ENCODE peak calls at places on chromosomes 12 and 14, in eight cellular contexts. O is neuronal stem cell, E is tibial nerve, V is fibroblast of the aortic adventitia, F is AG10803, I is choroid plexus epithelial cell, P is epithelial cell of proximal tubule, G is epithelial cell of esophagus. A is an unnamed sample.

GRCh38 chr12:3034067-3034750 is 43.0 kb upstream of the TSPAN9 start:
- DNase-seq in O (peak), E (peak), V (peak), F (peak), I (peak), P (no peak), G (peak), A (peak)

GRCh38 chr12:7018350-7019042 is at the start of gene LPCAT3:
- DNase-seq in O (peak), E (peak), V (peak), F (peak), I (peak), P (peak), G (peak), A (peak)

GRCh38 chr14:84442481-84442880 is 1087.5 kb upstream of the FLRT2 start:
- DNase-seq in O (no peak), E (no peak), V (no peak), F (no peak), I (no peak), P (no peak), G (no peak), A (no peak)

GRCh38 chr12:26798013-26798412 is 35.0 kb downstream of the ITPR2 start:
- DNase-seq in O (no peak), E (no peak), V (peak), F (peak), I (peak), P (no peak), G (peak), A (peak)

GRCh38 chr12:105705765-105706164 is 375.3 kb downstream of the C12orf75 start:
- DNase-seq in O (peak), E (peak), V (peak), F (peak), I (peak), P (no peak), G (peak), A (peak)

GRCh38 chr12:48997719-48998496 is 1.3 kb downstream of the DDN start:
- DNase-seq in O (no peak), E (no peak), V (no peak), F (no peak), I (no peak), P (no peak), G (no peak), A (no peak)

GRCh38 chr14:68825729-68826128 is 32.9 kb upstream of the ZFP36L1 start:
- DNase-seq in O (no peak), E (no peak), V (no peak), F (no peak), I (no peak), P (no peak), G (no peak), A (no peak)

GRCh38 chr14:20801726-20802125 is 918 bp downstream of the RNASE1 start:
- DNase-seq in O (no peak), E (no peak), V (no peak), F (no peak), I (no peak), P (no peak), G (no peak), A (no peak)

GRCh38 chr14:21118933-21119332 is 18.1 kb downstream of the TMEM253 start:
- DNase-seq in O (no peak), E (no peak), V (no peak), F (no peak), I (no peak), P (no peak), G (no peak), A (no peak)

GRCh38 chr12:4174417-4174816 is 99.1 kb upstream of the CCND2 start:
- DNase-seq in O (no peak), E (no peak), V (no peak), F (no peak), I (no peak), P (no peak), G (no peak), A (no peak)

GRCh38 chr12:123243851-123244250 is 10.6 kb downstream of the MTRFR start:
- DNase-seq in O (no peak), E (no peak), V (no peak), F (no peak), I (no peak), P (no peak), G (no peak), A (no peak)

GRCh38 chr12:56591111-56591510 is 39.0 kb downstream of the BAZ2A start:
- DNase-seq in O (no peak), E (no peak), V (no peak), F (no peak), I (no peak), P (no peak), G (no peak), A (no peak)

GRCh38 chr12:122862872-122863701 is 27.8 kb downstream of the HIP1R start:
- DNase-seq in O (no peak), E (no peak), V (no peak), F (no peak), I (no peak), P (no peak), G (peak), A (no peak)

GRCh38 chr14:100030441-100031153 is 34.6 kb upstream of the EVL start:
- DNase-seq in O (no peak), E (no peak), V (peak), F (peak), I (peak), P (peak), G (peak), A (peak)
- H3K4me3 ChIP-seq in O (no peak), E (no peak), V (no peak), F (no peak), I (no peak), P (no peak), G (no peak), A (no peak)

GRCh38 chr14:30558675-30559555 is at the start of gene G2E3:
- DNase-seq in O (peak), E (peak), V (peak), F (peak), I (peak), P (no peak), G (peak), A (peak)

GRCh38 chr14:30559638-30560071 is 697 bp downstream of the G2E3 start:
- DNase-seq in O (peak), E (no peak), V (peak), F (peak), I (peak), P (no peak), G (peak), A (peak)

GRCh38 chr14:30558362-30558674 is 640 bp upstream of the G2E3 start:
- DNase-seq in O (no peak), E (no peak), V (no peak), F (no peak), I (no peak), P (no peak), G (no peak), A (no peak)

GRCh38 chr14:30564235-30564867 is 5.4 kb downstream of the G2E3 start:
- DNase-seq in O (no peak), E (no peak), V (no peak), F (no peak), I (no peak), P (no peak), G (no peak), A (no peak)

DNA sequence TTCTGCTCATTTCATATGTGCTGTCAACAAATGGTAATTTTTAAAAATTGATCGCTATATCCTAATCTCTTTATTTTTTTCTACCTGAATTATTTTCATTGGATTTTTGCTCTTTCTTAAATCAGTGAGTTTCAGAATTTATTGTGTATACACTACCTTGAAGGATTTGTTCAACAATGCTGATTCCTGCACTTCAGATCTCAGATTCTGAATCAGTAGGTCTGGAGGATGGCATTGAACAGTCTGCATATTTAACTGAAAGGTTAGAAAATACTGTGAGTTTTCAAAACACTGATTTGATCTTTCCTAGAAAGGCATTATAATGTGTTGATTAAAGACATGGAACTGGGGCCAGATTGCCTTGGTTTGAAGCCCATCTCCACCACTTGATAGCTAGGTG is 1.6 kb downstream of the G2E3 start:
- DNase-seq in O (no peak), E (no peak), V (no peak), F (no peak), I (no peak), P (no peak), G (no peak), A (no peak)
- H3K4me3 ChIP-seq in O (peak), E (no peak), V (peak), F (peak), I (peak), P (peak), G (peak), A (peak)

DNA sequence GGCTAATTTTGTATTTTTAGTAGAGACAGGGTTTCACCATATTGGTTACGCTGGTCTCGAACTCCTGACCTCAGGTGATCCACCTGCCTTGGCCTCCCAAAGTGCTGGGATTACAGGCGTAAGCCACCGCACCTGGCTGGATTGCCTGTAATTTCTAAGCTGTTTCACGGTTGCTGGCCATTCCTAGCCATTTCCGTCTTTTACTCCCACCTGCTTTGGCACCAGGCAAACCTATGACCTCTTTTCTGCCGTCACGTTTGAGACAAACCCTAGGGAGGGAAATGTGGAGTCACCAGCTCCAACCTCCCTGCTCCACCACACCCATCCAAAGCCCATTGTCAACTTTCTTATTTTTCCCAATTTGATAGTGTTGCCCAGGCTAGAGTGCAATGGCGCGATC is 1.2 kb downstream of the GPR132 start:
- DNase-seq in O (no peak), E (no peak), V (no peak), F (no peak), I (no peak), P (no peak), G (no peak), A (no peak)
- H3K4me3 ChIP-seq in O (no peak), E (no peak), V (no peak), F (no peak), I (no peak), P (no peak), G (no peak), A (no peak)

GRCh38 chr14:64703393-64704144 is 655 bp upstream of the PLEKHG3 start:
- DNase-seq in O (no peak), E (no peak), V (peak), F (peak), I (no peak), P (no peak), G (no peak), A (no peak)

GRCh38 chr14:64700894-64701293 is 3.3 kb upstream of the PLEKHG3 start:
- DNase-seq in O (no peak), E (no peak), V (no peak), F (no peak), I (no peak), P (no peak), G (no peak), A (no peak)

GRCh38 chr14:64704145-64704742 is at the start of gene PLEKHG3:
- DNase-seq in O (peak), E (no peak), V (peak), F (peak), I (peak), P (no peak), G (peak), A (peak)

GRCh38 chr14:64701660-64702059 is 2.6 kb upstream of the PLEKHG3 start:
- DNase-seq in O (no peak), E (no peak), V (no peak), F (no peak), I (no peak), P (no peak), G (no peak), A (no peak)

DNA sequence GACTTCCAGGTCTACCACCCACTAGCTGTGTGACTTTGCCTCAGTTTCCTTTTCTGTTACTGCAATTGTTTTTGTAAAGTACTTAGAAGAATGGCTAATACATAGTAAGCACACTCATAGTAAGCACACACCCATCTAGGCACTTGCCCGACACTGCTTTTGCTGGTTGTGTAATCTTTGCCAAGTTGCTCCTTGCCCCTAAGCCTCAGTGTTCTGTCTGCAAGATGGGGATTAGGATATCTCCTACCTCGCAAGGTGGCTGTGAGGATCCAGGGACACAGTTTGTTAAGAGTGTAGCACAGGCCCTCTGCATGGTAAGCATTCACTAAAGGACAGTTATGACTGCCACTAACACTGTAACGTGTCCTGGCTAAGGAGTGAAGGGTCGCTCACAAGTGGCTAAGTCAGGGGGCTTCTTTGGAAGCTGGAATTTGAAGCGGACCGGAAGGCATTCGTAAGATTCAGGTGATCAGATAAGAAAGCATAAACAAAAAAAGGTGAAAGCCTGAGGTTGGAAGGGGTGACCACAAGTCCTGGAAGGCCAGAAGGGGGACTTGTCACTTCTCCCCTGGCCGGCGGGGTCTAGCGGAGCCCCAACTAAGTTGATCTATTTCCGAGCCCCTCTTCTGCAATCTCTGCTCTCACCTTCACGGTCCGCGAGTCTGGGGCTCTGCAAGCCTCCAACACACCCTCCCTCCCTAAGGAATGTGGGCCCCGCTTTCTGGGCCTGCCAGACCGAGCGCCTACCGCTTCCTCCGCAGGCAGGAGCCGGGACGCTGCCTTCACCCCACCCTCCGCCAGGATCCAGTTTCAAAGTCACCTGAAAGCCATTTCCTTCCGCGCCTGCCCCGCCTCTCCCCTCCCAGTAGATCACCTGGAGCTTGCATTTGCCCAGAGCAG is 1.5 kb upstream of the PLEKHG3 start:
- DNase-seq in O (no peak), E (no peak), V (no peak), F (no peak), I (no peak), P (no peak), G (peak), A (no peak)
- H3K4me3 ChIP-seq in O (no peak), E (no peak), V (no peak), F (no peak), I (no peak), P (no peak), G (peak), A (no peak)

GRCh38 chr12:15590180-15590826 is 198.9 kb downstream of the EPS8 start:
- DNase-seq in O (peak), E (no peak), V (peak), F (peak), I (peak), P (no peak), G (peak), A (peak)
- H3K4me3 ChIP-seq in O (no peak), E (peak), V (peak), F (peak), I (peak), P (peak), G (peak), A (peak)

DNA sequence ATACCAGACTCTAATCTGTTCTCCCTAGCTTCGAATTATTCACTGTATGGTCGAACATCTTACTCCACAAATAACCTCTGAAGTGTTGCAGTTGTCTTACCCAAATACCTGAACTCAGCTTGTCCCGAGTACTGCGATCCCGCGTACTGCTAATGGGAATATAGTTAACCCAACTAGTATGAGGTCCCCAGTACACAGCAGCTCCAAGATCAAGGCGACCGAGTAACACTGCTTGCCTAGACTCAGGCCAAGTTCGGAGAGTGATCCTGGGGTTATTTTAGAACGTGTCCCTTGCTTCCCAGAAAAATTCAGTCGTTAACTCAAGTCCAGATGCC is 431 bp upstream of the ETNK1 start:
- DNase-seq in O (no peak), E (no peak), V (no peak), F (no peak), I (no peak), P (no peak), G (no peak), A (no peak)
- H3K4me3 ChIP-seq in O (peak), E (peak), V (peak), F (peak), I (peak), P (peak), G (peak), A (peak)

DNA sequence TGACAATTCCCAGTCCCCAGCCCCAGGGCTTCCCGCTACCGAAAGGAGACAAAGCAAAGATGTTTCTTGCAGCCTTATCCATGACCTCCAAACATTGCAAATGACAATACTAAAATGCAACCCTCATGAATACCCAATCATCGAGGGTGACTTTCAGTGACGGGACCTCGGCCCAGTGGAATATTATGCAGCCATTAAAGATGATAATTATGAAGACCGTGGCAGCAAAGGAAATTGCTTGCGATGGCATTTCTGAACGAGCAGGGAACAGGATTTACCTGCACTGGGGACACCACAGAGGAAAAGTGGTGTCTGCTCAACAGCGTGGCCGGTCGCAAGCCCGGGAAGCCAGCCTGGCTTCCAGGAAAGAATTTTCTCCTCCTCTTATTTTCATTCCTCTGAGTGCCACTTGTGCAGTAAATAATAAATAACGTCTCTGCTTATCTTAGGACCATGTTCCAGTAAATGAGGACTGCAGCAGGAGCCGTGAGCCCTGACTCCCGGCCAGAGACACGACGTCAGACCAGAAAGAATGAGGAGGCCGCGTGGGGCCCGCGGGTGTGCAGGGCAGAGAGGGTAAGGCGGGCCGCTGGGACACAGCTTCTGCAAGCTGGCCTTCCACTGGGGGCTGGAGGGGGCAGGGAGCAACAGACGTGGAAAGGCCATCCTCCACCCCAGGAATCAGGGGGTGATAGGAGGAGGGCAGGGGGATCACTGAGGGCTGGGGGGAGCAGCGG is 6.6 kb downstream of the C14orf180 start:
- DNase-seq in O (no peak), E (no peak), V (no peak), F (no peak), I (no peak), P (no peak), G (no peak), A (no peak)
- H3K4me3 ChIP-seq in O (no peak), E (no peak), V (no peak), F (no peak), I (no peak), P (no peak), G (no peak), A (no peak)

DNA sequence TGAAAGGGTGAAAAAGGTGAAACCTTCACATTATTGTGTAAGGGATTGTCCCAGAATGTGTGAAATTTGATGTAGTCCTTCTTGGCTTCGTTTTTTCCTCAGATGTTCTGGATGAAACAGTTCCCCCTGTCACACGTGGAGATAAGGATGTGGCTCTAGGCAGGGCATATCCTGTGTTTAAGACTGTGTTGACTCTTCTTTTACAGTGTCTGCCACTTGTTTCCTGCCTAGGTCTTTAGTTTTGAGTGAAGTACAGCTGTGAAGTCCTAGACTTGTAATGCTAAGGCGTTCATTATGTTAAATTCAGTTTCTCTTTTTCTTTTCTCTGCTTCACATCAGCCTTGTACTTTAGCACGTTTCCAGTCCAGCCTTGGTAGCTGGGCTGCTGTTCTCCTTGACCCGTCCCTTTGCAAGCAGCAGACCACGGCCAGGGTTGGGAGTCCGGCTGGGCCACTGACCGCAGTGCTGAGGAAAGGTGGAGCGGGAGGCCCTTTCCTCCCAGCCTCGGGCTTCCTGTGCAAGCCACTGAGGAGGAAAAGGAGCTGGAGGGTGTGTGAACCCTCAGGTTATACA is 59.1 kb downstream of the RASSF3 start:
- DNase-seq in O (no peak), E (no peak), V (no peak), F (no peak), I (peak), P (no peak), G (no peak), A (no peak)
- H3K4me3 ChIP-seq in O (no peak), E (no peak), V (no peak), F (no peak), I (no peak), P (peak), G (no peak), A (no peak)